ENCODE peak calls at places on chromosomes 2 and 18, in five cellular contexts. One of them, this sample, is unnamed.

GRCh38 chr2:8543065-8543411 is 138.8 kb upstream of the ID2 start:
- DNase-seq in tibial nerve: no peak
- DNase-seq in uterus: no peak
- DNase-seq in spleen: peak; percentile 78
- DNase-seq in astrocyte of the spinal cord: no peak
- DNase-seq in this sample: no peak

GRCh38 chr18:27808678-27809077 is 368.3 kb downstream of the CDH2 start:
- DNase-seq in tibial nerve: no peak
- DNase-seq in uterus: no peak
- DNase-seq in spleen: no peak
- DNase-seq in astrocyte of the spinal cord: peak; percentile 35
- DNase-seq in this sample: no peak

GRCh38 chr2:2889141-2889540 is 488.5 kb downstream of the EIPR1 start:
- DNase-seq in tibial nerve: no peak
- DNase-seq in uterus: no peak
- DNase-seq in spleen: no peak
- DNase-seq in astrocyte of the spinal cord: no peak
- DNase-seq in this sample: no peak

GRCh38 chr18:8800041-8800441 is 94.7 kb downstream of the MTCL1 start:
- DNase-seq in tibial nerve: no peak
- DNase-seq in uterus: no peak
- DNase-seq in spleen: no peak
- DNase-seq in astrocyte of the spinal cord: peak; percentile 73
- DNase-seq in this sample: no peak

GRCh38 chr2:100013892-100014677 is 128.3 kb downstream of the AFF3 start:
- DNase-seq in tibial nerve: no peak
- DNase-seq in uterus: peak; percentile 79
- DNase-seq in spleen: no peak
- DNase-seq in astrocyte of the spinal cord: peak; percentile 97
- DNase-seq in this sample: no peak

GRCh38 chr2:34447097-34447496 is 848.0 kb upstream of the FAM98A start:
- DNase-seq in tibial nerve: no peak
- DNase-seq in uterus: no peak
- DNase-seq in spleen: no peak
- DNase-seq in astrocyte of the spinal cord: no peak
- DNase-seq in this sample: no peak

GRCh38 chr2:47225061-47225783 is 70.1 kb upstream of the STPG4 start:
- DNase-seq in tibial nerve: peak; percentile 10
- DNase-seq in uterus: peak; percentile 62
- DNase-seq in spleen: no peak
- DNase-seq in astrocyte of the spinal cord: peak; percentile 86
- DNase-seq in this sample: no peak

GRCh38 chr2:106623424-106623823 is 136.3 kb downstream of the CD8B2 start:
- DNase-seq in tibial nerve: no peak
- DNase-seq in uterus: no peak
- DNase-seq in spleen: no peak
- DNase-seq in astrocyte of the spinal cord: no peak
- DNase-seq in this sample: no peak

GRCh38 chr2:1748741-1749488 is 4.6 kb upstream of the PXDN start:
- DNase-seq in tibial nerve: no peak
- DNase-seq in uterus: no peak
- DNase-seq in spleen: peak; percentile 61
- DNase-seq in astrocyte of the spinal cord: no peak
- DNase-seq in this sample: no peak

GRCh38 chr2:190431907-190432306 is 23.8 kb downstream of the MFSD6 start:
- DNase-seq in tibial nerve: no peak
- DNase-seq in uterus: no peak
- DNase-seq in spleen: no peak
- DNase-seq in astrocyte of the spinal cord: no peak
- DNase-seq in this sample: no peak

GRCh38 chr2:101566632-101567228 is 91.8 kb upstream of the RFX8 start:
- DNase-seq in tibial nerve: no peak
- DNase-seq in uterus: no peak
- DNase-seq in spleen: no peak
- DNase-seq in astrocyte of the spinal cord: no peak
- DNase-seq in this sample: no peak

GRCh38 chr2:26064846-26065245 is 31.0 kb downstream of the RAB10 start:
- DNase-seq in tibial nerve: no peak
- DNase-seq in uterus: no peak
- DNase-seq in spleen: no peak
- DNase-seq in astrocyte of the spinal cord: no peak
- DNase-seq in this sample: no peak

GRCh38 chr18:6478111-6478510 is 63.4 kb upstream of the L3MBTL4 start:
- DNase-seq in tibial nerve: no peak
- DNase-seq in uterus: no peak
- DNase-seq in spleen: no peak
- DNase-seq in astrocyte of the spinal cord: no peak
- DNase-seq in this sample: no peak
- TF ChIP-seq CTCF in tibial nerve: no peak
- TF ChIP-seq CTCF in uterus: no peak
- TF ChIP-seq CTCF in spleen: no peak
- TF ChIP-seq CTCF in astrocyte of the spinal cord: no peak
- TF ChIP-seq CTCF in this sample: no peak

GRCh38 chr2:4420032-4420431 is 716.7 kb downstream of the DCDC2C start:
- DNase-seq in tibial nerve: no peak
- DNase-seq in uterus: no peak
- DNase-seq in spleen: no peak
- DNase-seq in astrocyte of the spinal cord: no peak
- DNase-seq in this sample: no peak
- TF ChIP-seq CTCF in tibial nerve: no peak
- TF ChIP-seq CTCF in uterus: no peak
- TF ChIP-seq CTCF in spleen: no peak
- TF ChIP-seq CTCF in astrocyte of the spinal cord: no peak
- TF ChIP-seq CTCF in this sample: peak; percentile 43

GRCh38 chr2:112835553-112836535 is 735 bp downstream of the IL1B start:
- DNase-seq in tibial nerve: no peak
- DNase-seq in uterus: no peak
- DNase-seq in spleen: no peak
- DNase-seq in astrocyte of the spinal cord: no peak
- DNase-seq in this sample: no peak
- TF ChIP-seq CTCF in tibial nerve: no peak
- TF ChIP-seq CTCF in uterus: no peak
- TF ChIP-seq CTCF in spleen: no peak
- TF ChIP-seq CTCF in astrocyte of the spinal cord: no peak
- TF ChIP-seq CTCF in this sample: no peak

GRCh38 chr2:207008105-207008990 is 69.0 kb downstream of the CPO start:
- DNase-seq in tibial nerve: no peak
- DNase-seq in uterus: no peak
- DNase-seq in spleen: no peak
- DNase-seq in astrocyte of the spinal cord: peak; percentile 17
- DNase-seq in this sample: no peak
- TF ChIP-seq CTCF in tibial nerve: no peak
- TF ChIP-seq CTCF in uterus: no peak
- TF ChIP-seq CTCF in spleen: no peak
- TF ChIP-seq CTCF in astrocyte of the spinal cord: peak; percentile 4
- TF ChIP-seq CTCF in this sample: peak; percentile 58

GRCh38 chr2:219279916-219280516 is 850 bp downstream of the DNAJB2 start:
- DNase-seq in tibial nerve: no peak
- DNase-seq in uterus: no peak
- DNase-seq in spleen: no peak
- DNase-seq in astrocyte of the spinal cord: no peak
- DNase-seq in this sample: no peak
- TF ChIP-seq CTCF in tibial nerve: no peak
- TF ChIP-seq CTCF in uterus: no peak
- TF ChIP-seq CTCF in spleen: peak; percentile 20
- TF ChIP-seq CTCF in astrocyte of the spinal cord: no peak
- TF ChIP-seq CTCF in this sample: no peak

GRCh38 chr2:120182019-120182560 is 41.1 kb downstream of the TMEM185B start:
- DNase-seq in tibial nerve: no peak
- DNase-seq in uterus: no peak
- DNase-seq in spleen: no peak
- DNase-seq in astrocyte of the spinal cord: no peak
- DNase-seq in this sample: no peak
- TF ChIP-seq CTCF in tibial nerve: no peak
- TF ChIP-seq CTCF in uterus: no peak
- TF ChIP-seq CTCF in spleen: no peak
- TF ChIP-seq CTCF in astrocyte of the spinal cord: no peak
- TF ChIP-seq CTCF in this sample: no peak

DNA sequence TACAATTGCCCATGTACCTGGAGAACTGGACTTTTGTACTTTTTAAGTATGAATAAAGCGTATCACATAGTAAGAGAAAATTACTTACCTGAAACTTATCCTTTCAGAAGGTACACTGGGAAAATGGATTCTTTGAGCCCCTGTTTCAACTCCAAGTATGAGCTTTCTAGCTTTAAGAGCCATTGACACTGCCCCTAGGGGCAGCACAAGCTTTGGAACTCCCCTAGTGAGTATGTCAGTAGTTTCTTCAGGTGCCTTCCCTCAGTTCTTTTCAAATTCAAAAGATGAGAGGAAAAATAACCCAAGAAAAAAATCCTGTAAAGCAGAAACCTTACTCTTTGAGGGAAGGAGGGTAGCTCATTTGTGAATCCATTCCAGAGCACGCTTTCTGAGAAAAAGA is 124.1 kb downstream of the MEMO1 start:
- DNase-seq in tibial nerve: no peak
- DNase-seq in uterus: no peak
- DNase-seq in spleen: no peak
- DNase-seq in astrocyte of the spinal cord: no peak
- DNase-seq in this sample: no peak
- TF ChIP-seq CTCF in tibial nerve: no peak
- TF ChIP-seq CTCF in uterus: no peak
- TF ChIP-seq CTCF in spleen: no peak
- TF ChIP-seq CTCF in astrocyte of the spinal cord: peak; percentile 44
- TF ChIP-seq CTCF in this sample: peak; percentile 52

GRCh38 chr2:173593109-173593508 is 238.4 kb downstream of the CDCA7 start:
- DNase-seq in tibial nerve: no peak
- DNase-seq in uterus: no peak
- DNase-seq in spleen: no peak
- DNase-seq in astrocyte of the spinal cord: no peak
- DNase-seq in this sample: no peak

GRCh38 chr2:173588931-173589369 is 234.3 kb downstream of the CDCA7 start:
- DNase-seq in tibial nerve: no peak
- DNase-seq in uterus: no peak
- DNase-seq in spleen: no peak
- DNase-seq in astrocyte of the spinal cord: no peak
- DNase-seq in this sample: no peak

GRCh38 chr2:173584676-173585453 is 230.2 kb downstream of the CDCA7 start:
- DNase-seq in tibial nerve: no peak
- DNase-seq in uterus: no peak
- DNase-seq in spleen: no peak
- DNase-seq in astrocyte of the spinal cord: no peak
- DNase-seq in this sample: no peak

GRCh38 chr2:173590278-173590811 is 235.7 kb downstream of the CDCA7 start:
- DNase-seq in tibial nerve: peak; percentile 13
- DNase-seq in uterus: no peak
- DNase-seq in spleen: no peak
- DNase-seq in astrocyte of the spinal cord: peak; percentile 98
- DNase-seq in this sample: no peak

DNA sequence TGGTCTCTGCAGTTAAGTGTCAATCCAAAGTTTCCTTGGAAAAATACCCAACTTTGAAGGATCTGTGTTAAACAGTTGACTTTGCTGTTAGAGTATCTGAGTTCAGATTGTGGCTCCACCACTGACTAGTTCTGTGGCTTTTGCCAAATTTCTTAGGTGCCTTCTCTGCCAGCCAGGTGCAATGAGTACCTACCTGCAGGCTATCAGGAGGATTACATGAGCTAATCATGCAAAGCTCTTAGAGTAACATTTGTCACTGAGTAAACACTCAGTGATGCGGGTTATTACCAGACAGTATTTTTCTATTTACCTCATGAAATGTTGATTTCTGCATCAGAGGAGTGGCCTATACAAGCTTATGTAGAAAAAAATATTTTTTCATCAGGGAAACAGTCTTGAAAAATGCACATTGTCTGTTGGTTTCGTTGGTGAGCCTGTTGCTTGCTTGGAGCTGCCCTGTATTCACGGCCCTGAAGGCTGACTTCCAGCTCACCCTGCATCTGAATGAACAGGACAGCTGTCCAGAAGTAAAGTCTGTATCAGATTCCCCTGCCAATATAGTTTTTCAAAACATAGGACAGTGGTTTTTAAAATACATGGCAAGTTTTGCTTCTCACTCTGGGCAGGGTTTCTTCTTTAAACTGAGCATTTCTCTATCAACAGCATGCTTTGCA is 235.1 kb downstream of the CDCA7 start:
- DNase-seq in tibial nerve: no peak
- DNase-seq in uterus: no peak
- DNase-seq in spleen: no peak
- DNase-seq in astrocyte of the spinal cord: no peak
- DNase-seq in this sample: no peak
- TF ChIP-seq CTCF in tibial nerve: no peak
- TF ChIP-seq CTCF in uterus: no peak
- TF ChIP-seq CTCF in spleen: no peak
- TF ChIP-seq CTCF in astrocyte of the spinal cord: no peak
- TF ChIP-seq CTCF in this sample: no peak

DNA sequence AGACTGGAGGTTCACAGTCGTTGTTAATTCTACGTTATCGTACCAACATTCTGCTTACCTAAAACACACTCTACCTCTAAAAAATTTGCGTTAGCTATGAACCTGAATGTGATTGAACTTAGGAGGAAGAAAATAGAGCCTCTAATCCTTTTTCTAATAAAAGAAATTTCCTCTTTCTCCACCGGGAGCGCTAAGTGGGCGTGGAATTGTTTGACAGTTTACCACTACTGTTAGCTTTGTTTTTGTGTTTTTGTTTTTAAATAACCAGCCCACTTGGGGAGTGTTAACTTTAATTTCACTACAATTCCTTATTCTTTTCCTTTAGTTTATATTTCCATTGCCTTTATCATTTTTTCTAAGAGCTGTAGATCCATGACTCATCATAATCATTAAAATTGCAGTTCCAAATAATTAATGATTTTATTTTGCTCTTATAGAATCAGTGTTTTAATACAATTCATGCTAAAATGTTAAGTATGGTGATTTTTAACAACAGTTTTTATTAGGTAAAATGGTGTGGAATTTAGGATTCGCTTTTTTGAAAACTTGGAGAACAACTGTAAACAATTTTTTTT is 55.0 kb upstream of the ITM2C start:
- DNase-seq in tibial nerve: no peak
- DNase-seq in uterus: no peak
- DNase-seq in spleen: no peak
- DNase-seq in astrocyte of the spinal cord: no peak
- DNase-seq in this sample: no peak
- TF ChIP-seq CTCF in tibial nerve: no peak
- TF ChIP-seq CTCF in uterus: no peak
- TF ChIP-seq CTCF in spleen: no peak
- TF ChIP-seq CTCF in astrocyte of the spinal cord: peak; percentile 32
- TF ChIP-seq CTCF in this sample: peak; percentile 50